ENCODE peak calls at places on chromosomes 13 and 19, in ten cellular contexts. H is activated CD8-positive, alpha-beta memory T cell treated with anti-CD3 and anti-CD28 coated beads for 48 hours; N is KBM-7; G is left ventricle myocardium inferior; B is central memory CD4-positive, alpha-beta T cell; P is DMS153; U is A549; M is RPMI7951; Q is trophoblast cell; Z is non-pigmented ciliary epithelial cell. L is an unnamed sample.

GRCh38 chr13:92573467-92574057 is 653.0 kb upstream of the GPC6 start:
- DNase-seq in H (no peak), N (no peak), G (no peak), B (no peak), P (no peak), U (peak), M (no peak), Q (no peak), Z (no peak), L (no peak)

GRCh38 chr13:76965759-76966421 is 17.6 kb downstream of the ACOD1 start:
- DNase-seq in H (no peak), N (no peak), G (peak), B (no peak), P (no peak), U (no peak), M (peak), Q (peak), Z (no peak), L (peak)

GRCh38 chr13:76936736-76937135 is 11.6 kb upstream of the ACOD1 start:
- DNase-seq in H (no peak), N (no peak), G (no peak), B (no peak), P (no peak), U (no peak), M (no peak), Q (peak), Z (no peak), L (no peak)

GRCh38 chr13:49652691-49653305 is 24.5 kb downstream of the ARL11 start:
- DNase-seq in H (no peak), N (peak), G (no peak), B (no peak), P (peak), U (peak), M (peak), Q (peak), Z (no peak), L (no peak)

GRCh38 chr13:92315265-92315664 is 911.3 kb upstream of the GPC6 start:
- DNase-seq in H (no peak), N (no peak), G (no peak), B (no peak), P (no peak), U (no peak), M (peak), Q (no peak), Z (no peak), L (peak)

GRCh38 chr13:33351324-33351723 is 65.8 kb upstream of the STARD13 start:
- DNase-seq in H (no peak), N (peak), G (no peak), B (no peak), P (no peak), U (no peak), M (peak), Q (no peak), Z (peak), L (no peak)

GRCh38 chr13:108933061-108933460 is 303.6 kb downstream of the MYO16 start:
- DNase-seq in H (no peak), N (no peak), G (no peak), B (no peak), P (no peak), U (no peak), M (no peak), Q (no peak), Z (no peak), L (no peak)

GRCh38 chr19:37817180-37817911 is 38.0 kb upstream of the ZNF573 start:
- DNase-seq in H (peak), N (no peak), G (peak), B (peak), P (no peak), U (no peak), M (peak), Q (peak), Z (peak), L (no peak)

GRCh38 chr13:46641274-46642081 is 88.5 kb downstream of the LRCH1 start:
- DNase-seq in H (no peak), N (no peak), G (peak), B (no peak), P (no peak), U (no peak), M (no peak), Q (peak), Z (no peak), L (no peak)

GRCh38 chr13:77720988-77721387 is 23.5 kb downstream of the SLAIN1 start:
- DNase-seq in H (no peak), N (no peak), G (no peak), B (no peak), P (no peak), U (no peak), M (no peak), Q (no peak), Z (no peak), L (no peak)

GRCh38 chr13:101178394-101178793 is 237.9 kb downstream of the NALCN start:
- DNase-seq in H (no peak), N (no peak), G (no peak), B (no peak), P (no peak), U (no peak), M (no peak), Q (no peak), Z (no peak), L (no peak)

GRCh38 chr13:44306401-44307192 is 67.0 kb upstream of the SERP2 start:
- DNase-seq in H (no peak), N (no peak), G (peak), B (no peak), P (peak), U (peak), M (peak), Q (peak), Z (peak), L (peak)

GRCh38 chr19:52689804-52690394 is 44.9 kb downstream of the ZNF611 start:
- DNase-seq in H (no peak), N (no peak), G (peak), B (no peak), P (no peak), U (no peak), M (no peak), Q (no peak), Z (no peak), L (no peak)

GRCh38 chr13:94173312-94173854 is 306.1 kb downstream of the DCT start:
- DNase-seq in H (no peak), N (no peak), G (no peak), B (no peak), P (no peak), U (no peak), M (no peak), Q (no peak), Z (peak), L (no peak)

GRCh38 chr13:110981379-110981778 is 66.5 kb upstream of the ANKRD10 start:
- DNase-seq in H (no peak), N (no peak), G (no peak), B (no peak), P (no peak), U (no peak), M (no peak), Q (no peak), Z (no peak), L (no peak)

GRCh38 chr13:74647211-74647610 is 513.0 kb upstream of the KLF12 start:
- DNase-seq in H (no peak), N (no peak), G (no peak), B (no peak), P (no peak), U (no peak), M (no peak), Q (no peak), Z (no peak), L (no peak)

GRCh38 chr13:30864352-30865130 is 41.5 kb upstream of the MEDAG start:
- DNase-seq in H (no peak), N (no peak), G (no peak), B (no peak), P (no peak), U (no peak), M (peak), Q (peak), Z (peak), L (peak)

GRCh38 chr19:1097810-1098176 is 2.6 kb upstream of the POLR2E start:
- DNase-seq in H (no peak), N (no peak), G (no peak), B (no peak), P (peak), U (no peak), M (no peak), Q (peak), Z (no peak), L (no peak)

L was measured in NCI-H226.